ENCODE peak calls at places on chromosomes 2 and 18, in six cellular contexts. One of them, this sample, is unnamed.

GRCh38 chr2:9244985-9245544 is 38.5 kb downstream of the ASAP2 start:
- DNase-seq in fibroblast of mammary gland: no peak
- DNase-seq in BJ: no peak
- DNase-seq in foreskin fibroblast: no peak
- DNase-seq in tibial artery: no peak
- DNase-seq in NB4: peak
- DNase-seq in this sample: no peak

GRCh38 chr18:34866739-34867138 is 156.6 kb downstream of the DTNA start:
- DNase-seq in fibroblast of mammary gland: peak
- DNase-seq in NB4: no peak
- DNase-seq in tibial artery: no peak
- DNase-seq in foreskin fibroblast: peak
- DNase-seq in BJ: no peak
- DNase-seq in this sample: no peak

GRCh38 chr2:197072533-197072932 is 146.0 kb upstream of the PGAP1 start:
- DNase-seq in tibial artery: no peak
- DNase-seq in fibroblast of mammary gland: peak
- DNase-seq in NB4: no peak
- DNase-seq in BJ: no peak
- DNase-seq in foreskin fibroblast: peak
- DNase-seq in this sample: no peak

GRCh38 chr18:69469444-69469919 is 68.8 kb downstream of the DOK6 start:
- DNase-seq in foreskin fibroblast: peak
- DNase-seq in fibroblast of mammary gland: peak
- DNase-seq in NB4: peak
- DNase-seq in tibial artery: no peak
- DNase-seq in BJ: no peak
- DNase-seq in this sample: no peak

GRCh38 chr18:63271881-63272299 is 47.7 kb downstream of the BCL2 start:
- DNase-seq in NB4: peak
- DNase-seq in foreskin fibroblast: no peak
- DNase-seq in fibroblast of mammary gland: no peak
- DNase-seq in BJ: no peak
- DNase-seq in tibial artery: peak
- DNase-seq in this sample: no peak

GRCh38 chr18:26813043-26813442 is 52.5 kb downstream of the AQP4 start:
- DNase-seq in fibroblast of mammary gland: peak
- DNase-seq in BJ: no peak
- DNase-seq in tibial artery: no peak
- DNase-seq in NB4: peak
- DNase-seq in foreskin fibroblast: no peak
- DNase-seq in this sample: no peak

GRCh38 chr18:59994357-59994756 is 94.6 kb downstream of the PMAIP1 start:
- DNase-seq in foreskin fibroblast: peak
- DNase-seq in NB4: peak
- DNase-seq in fibroblast of mammary gland: peak
- DNase-seq in tibial artery: no peak
- DNase-seq in BJ: no peak
- DNase-seq in this sample: no peak

GRCh38 chr2:170929686-170930050 is 615 bp downstream of the GORASP2 start:
- DNase-seq in BJ: no peak
- DNase-seq in tibial artery: peak
- DNase-seq in foreskin fibroblast: peak
- DNase-seq in NB4: peak
- DNase-seq in fibroblast of mammary gland: peak
- DNase-seq in this sample: peak

GRCh38 chr2:222037211-222037610 is 261.6 kb downstream of the PAX3 start:
- DNase-seq in fibroblast of mammary gland: no peak
- DNase-seq in tibial artery: no peak
- DNase-seq in BJ: no peak
- DNase-seq in foreskin fibroblast: no peak
- DNase-seq in NB4: no peak
- DNase-seq in this sample: no peak

GRCh38 chr2:23351388-23352141 is 33.4 kb upstream of the KLHL29 start:
- DNase-seq in BJ: peak
- DNase-seq in foreskin fibroblast: peak
- DNase-seq in tibial artery: peak
- DNase-seq in fibroblast of mammary gland: peak
- DNase-seq in NB4: peak
- DNase-seq in this sample: peak

GRCh38 chr2:231489990-231490389 is 25.7 kb upstream of the NCL start:
- DNase-seq in BJ: no peak
- DNase-seq in fibroblast of mammary gland: peak
- DNase-seq in NB4: peak
- DNase-seq in foreskin fibroblast: no peak
- DNase-seq in tibial artery: no peak
- DNase-seq in this sample: no peak

GRCh38 chr2:8754056-8754790 is 72.4 kb downstream of the ID2 start:
- DNase-seq in fibroblast of mammary gland: peak
- DNase-seq in BJ: no peak
- DNase-seq in tibial artery: no peak
- DNase-seq in foreskin fibroblast: peak
- DNase-seq in NB4: no peak
- DNase-seq in this sample: no peak

GRCh38 chr2:223100061-223100511 is 48.1 kb downstream of the KCNE4 start:
- DNase-seq in fibroblast of mammary gland: peak
- DNase-seq in foreskin fibroblast: peak
- DNase-seq in NB4: no peak
- DNase-seq in BJ: peak
- DNase-seq in tibial artery: peak
- DNase-seq in this sample: peak

GRCh38 chr2:120300385-120300784 is 45.6 kb upstream of the INHBB start:
- DNase-seq in NB4: no peak
- DNase-seq in fibroblast of mammary gland: no peak
- DNase-seq in BJ: no peak
- DNase-seq in tibial artery: no peak
- DNase-seq in foreskin fibroblast: no peak
- DNase-seq in this sample: no peak

GRCh38 chr2:234623521-234623991 is 126.7 kb upstream of the ARL4C start:
- DNase-seq in fibroblast of mammary gland: no peak
- DNase-seq in tibial artery: no peak
- DNase-seq in NB4: no peak
- DNase-seq in foreskin fibroblast: no peak
- DNase-seq in BJ: no peak
- DNase-seq in this sample: no peak

GRCh38 chr18:9082763-9083510 is 19.6 kb upstream of the NDUFV2 start:
- DNase-seq in fibroblast of mammary gland: no peak
- DNase-seq in foreskin fibroblast: no peak
- DNase-seq in BJ: no peak
- DNase-seq in NB4: no peak
- DNase-seq in tibial artery: no peak
- DNase-seq in this sample: no peak

GRCh38 chr2:110866496-110866895 is 134.1 kb downstream of the ACOXL start:
- DNase-seq in tibial artery: no peak
- DNase-seq in foreskin fibroblast: no peak
- DNase-seq in BJ: no peak
- DNase-seq in fibroblast of mammary gland: no peak
- DNase-seq in NB4: peak
- DNase-seq in this sample: no peak

GRCh38 chr2:705971-706511 is 28.8 kb upstream of the TMEM18 start:
- DNase-seq in foreskin fibroblast: no peak
- DNase-seq in BJ: no peak
- DNase-seq in NB4: no peak
- DNase-seq in tibial artery: no peak
- DNase-seq in fibroblast of mammary gland: no peak
- DNase-seq in this sample: no peak

GRCh38 chr2:12051831-12052230 is 305.4 kb downstream of the LPIN1 start:
- DNase-seq in fibroblast of mammary gland: peak
- DNase-seq in BJ: no peak
- DNase-seq in tibial artery: no peak
- DNase-seq in NB4: peak
- DNase-seq in foreskin fibroblast: peak
- DNase-seq in this sample: no peak

GRCh38 chr2:28349546-28350165 is 43.0 kb upstream of the FOSL2 start:
- DNase-seq in fibroblast of mammary gland: no peak
- DNase-seq in tibial artery: no peak
- DNase-seq in BJ: no peak
- DNase-seq in NB4: no peak
- DNase-seq in foreskin fibroblast: no peak
- DNase-seq in this sample: no peak

GRCh38 chr2:26421961-26422360 is 20.2 kb downstream of the DRC1 start:
- DNase-seq in fibroblast of mammary gland: no peak
- DNase-seq in foreskin fibroblast: no peak
- DNase-seq in tibial artery: no peak
- DNase-seq in NB4: no peak
- DNase-seq in BJ: no peak
- DNase-seq in this sample: no peak

GRCh38 chr18:905307-905947 is 756 bp downstream of the ADCYAP1 start:
- DNase-seq in BJ: no peak
- DNase-seq in tibial artery: no peak
- DNase-seq in NB4: no peak
- DNase-seq in fibroblast of mammary gland: no peak
- DNase-seq in foreskin fibroblast: no peak
- DNase-seq in this sample: no peak

GRCh38 chr2:43074592-43075053 is 151.8 kb downstream of the ZFP36L2 start:
- DNase-seq in NB4: no peak
- DNase-seq in BJ: no peak
- DNase-seq in tibial artery: no peak
- DNase-seq in fibroblast of mammary gland: no peak
- DNase-seq in foreskin fibroblast: no peak
- DNase-seq in this sample: no peak

GRCh38 chr2:96225016-96225533 is 16.4 kb upstream of the STARD7 start:
- DNase-seq in foreskin fibroblast: no peak
- DNase-seq in fibroblast of mammary gland: no peak
- DNase-seq in NB4: peak
- DNase-seq in tibial artery: no peak
- DNase-seq in BJ: no peak
- DNase-seq in this sample: no peak

GRCh38 chr2:21710031-21710430 is 586.3 kb downstream of the TDRD15 start:
- DNase-seq in fibroblast of mammary gland: no peak
- DNase-seq in tibial artery: no peak
- DNase-seq in NB4: no peak
- DNase-seq in BJ: no peak
- DNase-seq in foreskin fibroblast: no peak
- DNase-seq in this sample: peak

GRCh38 chr2:63591566-63592175 is 2.9 kb downstream of the MDH1 start:
- DNase-seq in foreskin fibroblast: no peak
- DNase-seq in fibroblast of mammary gland: no peak
- DNase-seq in tibial artery: no peak
- DNase-seq in NB4: no peak
- DNase-seq in BJ: no peak
- DNase-seq in this sample: no peak

GRCh38 chr2:102604754-102605153 is 14.6 kb upstream of the SLC9A2 start:
- DNase-seq in BJ: no peak
- DNase-seq in fibroblast of mammary gland: no peak
- DNase-seq in NB4: peak
- DNase-seq in foreskin fibroblast: no peak
- DNase-seq in tibial artery: no peak
- DNase-seq in this sample: no peak

GRCh38 chr18:70553961-70554325 is 265.1 kb downstream of the SOCS6 start:
- DNase-seq in foreskin fibroblast: no peak
- DNase-seq in BJ: no peak
- DNase-seq in fibroblast of mammary gland: no peak
- DNase-seq in NB4: no peak
- DNase-seq in tibial artery: no peak
- DNase-seq in this sample: no peak

GRCh38 chr2:197130318-197130717 is 180.3 kb downstream of the ANKRD44 start:
- DNase-seq in fibroblast of mammary gland: no peak
- DNase-seq in foreskin fibroblast: no peak
- DNase-seq in tibial artery: no peak
- DNase-seq in NB4: peak
- DNase-seq in BJ: no peak
- DNase-seq in this sample: no peak

GRCh38 chr2:74707837-74708236 is 53.8 kb downstream of the SEMA4F start:
- DNase-seq in tibial artery: no peak
- DNase-seq in fibroblast of mammary gland: no peak
- DNase-seq in NB4: no peak
- DNase-seq in BJ: no peak
- DNase-seq in foreskin fibroblast: no peak
- DNase-seq in this sample: no peak

GRCh38 chr18:6714027-6714426 is 15.5 kb upstream of the ARHGAP28 start:
- DNase-seq in tibial artery: no peak
- DNase-seq in foreskin fibroblast: no peak
- DNase-seq in NB4: no peak
- DNase-seq in BJ: no peak
- DNase-seq in fibroblast of mammary gland: no peak
- DNase-seq in this sample: no peak
- TF ChIP-seq CTCF in tibial artery: no peak
- TF ChIP-seq CTCF in foreskin fibroblast: no peak
- TF ChIP-seq CTCF in NB4: no peak
- TF ChIP-seq CTCF in BJ: no peak
- TF ChIP-seq CTCF in fibroblast of mammary gland: no peak
- TF ChIP-seq CTCF in this sample: no peak

DNA sequence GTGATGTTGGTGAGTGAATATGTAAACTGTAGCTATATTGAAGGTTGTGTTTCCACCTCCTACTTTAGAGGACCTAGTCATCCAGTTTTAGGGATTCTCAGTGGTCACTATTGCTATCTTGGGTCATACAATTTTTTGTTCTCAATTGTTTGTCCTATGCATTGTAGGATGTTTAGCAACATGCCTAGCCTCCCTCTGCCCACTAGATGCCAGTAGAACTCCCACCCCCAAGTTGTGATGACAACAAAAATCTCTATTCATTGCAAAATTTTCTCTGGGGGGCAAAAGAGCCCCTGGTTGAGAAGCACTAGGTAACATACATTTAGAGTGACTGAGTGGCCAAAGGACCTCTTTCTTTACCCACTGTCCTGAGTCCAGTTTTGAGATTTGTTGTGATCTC is 87.3 kb downstream of the LRRTM4 start:
- DNase-seq in BJ: no peak
- DNase-seq in foreskin fibroblast: no peak
- DNase-seq in NB4: no peak
- DNase-seq in fibroblast of mammary gland: no peak
- DNase-seq in tibial artery: no peak
- DNase-seq in this sample: no peak
- TF ChIP-seq CTCF in BJ: no peak
- TF ChIP-seq CTCF in foreskin fibroblast: no peak
- TF ChIP-seq CTCF in NB4: peak
- TF ChIP-seq CTCF in fibroblast of mammary gland: no peak
- TF ChIP-seq CTCF in tibial artery: no peak
- TF ChIP-seq CTCF in this sample: peak

GRCh38 chr2:182668671-182669070 is 47.4 kb upstream of the DNAJC10 start:
- DNase-seq in fibroblast of mammary gland: no peak
- DNase-seq in BJ: no peak
- DNase-seq in foreskin fibroblast: no peak
- DNase-seq in tibial artery: no peak
- DNase-seq in NB4: no peak
- DNase-seq in this sample: no peak
- TF ChIP-seq CTCF in fibroblast of mammary gland: no peak
- TF ChIP-seq CTCF in BJ: no peak
- TF ChIP-seq CTCF in foreskin fibroblast: no peak
- TF ChIP-seq CTCF in tibial artery: no peak
- TF ChIP-seq CTCF in NB4: no peak
- TF ChIP-seq CTCF in this sample: no peak

DNA sequence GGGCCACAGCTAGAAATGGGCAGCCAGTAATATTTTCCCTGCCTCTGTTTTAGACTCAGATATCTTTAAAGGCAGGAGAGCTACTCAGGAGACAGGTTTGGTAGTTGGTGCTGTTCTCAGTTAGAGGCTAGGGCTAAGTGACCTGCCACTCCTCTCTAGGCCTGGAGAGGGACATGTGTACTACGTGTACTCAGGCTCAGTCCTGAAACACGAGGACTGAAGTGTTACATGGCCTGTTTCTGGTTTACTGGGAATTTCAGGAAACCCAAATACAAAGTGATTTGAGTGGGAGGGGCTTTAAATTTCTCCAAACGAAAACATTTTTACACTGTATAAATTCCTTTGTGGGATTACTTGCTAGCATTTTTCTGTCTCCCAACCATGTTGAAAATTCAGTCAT is 343.4 kb downstream of the CYP26B1 start:
- DNase-seq in foreskin fibroblast: peak
- DNase-seq in NB4: peak
- DNase-seq in fibroblast of mammary gland: no peak
- DNase-seq in tibial artery: no peak
- DNase-seq in BJ: peak
- DNase-seq in this sample: no peak
- TF ChIP-seq CTCF in foreskin fibroblast: peak
- TF ChIP-seq CTCF in NB4: no peak
- TF ChIP-seq CTCF in fibroblast of mammary gland: peak
- TF ChIP-seq CTCF in tibial artery: no peak
- TF ChIP-seq CTCF in BJ: peak
- TF ChIP-seq CTCF in this sample: peak

This sample was measured in heart right ventricle.